ENCODE peak calls at places on chromosomes 13 and 19, in eight cellular contexts. J is WERI-Rb-1; N is thyroid gland; F is adrenal gland; O is GM23338; V is CD8-positive, alpha-beta T cell; D is fibroblast of lung; Y is lung. C is an unnamed sample. For H3K36me3, the result is how much of the 10 kb centered on the place peaks cover.

GRCh38 chr13:85825454-85825853 is 26.2 kb upstream of the SLITRK6 start:
- DNase-seq in J (no peak), N (no peak), F (no peak), O (no peak), V (no peak), D (no peak), Y (no peak), C (no peak)

GRCh38 chr19:6071840-6072239 is 38.5 kb downstream of the RFX2 start:
- DNase-seq in J (no peak), N (no peak), F (no peak), O (no peak), V (no peak), D (no peak), Y (peak), C (no peak)

GRCh38 chr19:33064117-33064777 is 441 bp downstream of the RHPN2 start:
- DNase-seq in J (peak), N (peak), F (peak), O (peak), V (peak), D (no peak), Y (peak), C (peak)

GRCh38 chr19:8259922-8260247 is 48.3 kb downstream of the CD320 start:
- DNase-seq in J (no peak), N (no peak), F (no peak), O (no peak), V (no peak), D (no peak), Y (no peak), C (no peak)

GRCh38 chr13:45448965-45449559 is 15.7 kb upstream of the COG3 start:
- DNase-seq in J (no peak), N (no peak), F (no peak), O (no peak), V (no peak), D (no peak), Y (no peak), C (no peak)

GRCh38 chr19:5992756-5993155 is 14.8 kb upstream of the RANBP3 start:
- DNase-seq in J (no peak), N (no peak), F (no peak), O (no peak), V (no peak), D (no peak), Y (no peak), C (no peak)

GRCh38 chr13:33135097-33135496 is 118.9 kb downstream of the KL start:
- DNase-seq in J (no peak), N (no peak), F (no peak), O (no peak), V (no peak), D (no peak), Y (no peak), C (no peak)

GRCh38 chr13:49319555-49320350 is 72.0 kb downstream of the CDADC1 start:
- DNase-seq in J (no peak), N (no peak), F (no peak), O (no peak), V (no peak), D (peak), Y (no peak), C (no peak)

GRCh38 chr13:98384739-98385138 is 192.2 kb downstream of the STK24 start:
- DNase-seq in J (no peak), N (peak), F (peak), O (no peak), V (no peak), D (peak), Y (no peak), C (no peak)

GRCh38 chr19:3603121-3603841 is 3.4 kb downstream of the TBXA2R start:
- DNase-seq in J (no peak), N (no peak), F (peak), O (no peak), V (no peak), D (no peak), Y (no peak), C (no peak)

GRCh38 chr19:54418030-54418929 is 3.0 kb downstream of the TTYH1 start:
- DNase-seq in J (no peak), N (no peak), F (peak), O (peak), V (no peak), D (no peak), Y (no peak), C (no peak)

GRCh38 chr19:35860818-35861639 is 4.3 kb downstream of the KIRREL2 start:
- DNase-seq in J (no peak), N (peak), F (no peak), O (peak), V (no peak), D (no peak), Y (no peak), C (no peak)

GRCh38 chr13:71624641-71625040 is 242.4 kb downstream of the DACH1 start:
- DNase-seq in J (peak), N (no peak), F (no peak), O (no peak), V (no peak), D (no peak), Y (no peak), C (peak)

GRCh38 chr13:82654143-82654542 is 1228.1 kb downstream of the SLITRK1 start:
- DNase-seq in J (no peak), N (no peak), F (no peak), O (no peak), V (no peak), D (no peak), Y (no peak), C (no peak)

GRCh38 chr13:33751151-33751550 is 66.8 kb upstream of the RFC3 start:
- DNase-seq in J (no peak), N (no peak), F (no peak), O (no peak), V (no peak), D (peak), Y (no peak), C (no peak)

GRCh38 chr13:92967923-92968322 is 258.7 kb upstream of the GPC6 start:
- DNase-seq in J (peak), N (no peak), F (no peak), O (peak), V (no peak), D (no peak), Y (no peak), C (no peak)

GRCh38 chr19:19642506-19643157 is 825 bp downstream of the GMIP start:
- DNase-seq in J (no peak), N (no peak), F (no peak), O (no peak), V (peak), D (no peak), Y (no peak), C (peak)

GRCh38 chr13:99812611-99813010 is 159.0 kb downstream of the ZIC5 start:
- DNase-seq in J (no peak), N (no peak), F (no peak), O (no peak), V (no peak), D (no peak), Y (no peak), C (no peak)

GRCh38 chr19:45825917-45826893 is 11.1 kb upstream of the RSPH6A start:
- DNase-seq in J (no peak), N (no peak), F (no peak), O (no peak), V (no peak), D (no peak), Y (no peak), C (no peak)

GRCh38 chr13:100244431-100244830 is 155.5 kb downstream of the PCCA start:
- DNase-seq in J (no peak), N (no peak), F (no peak), O (peak), V (no peak), D (no peak), Y (no peak), C (no peak)

GRCh38 chr13:111577429-111577828 is 257.0 kb downstream of the TEX29 start:
- DNase-seq in J (no peak), N (no peak), F (no peak), O (no peak), V (no peak), D (no peak), Y (no peak), C (no peak)

GRCh38 chr13:98986226-98986846 is 8.5 kb upstream of the DOCK9 start:
- DNase-seq in J (no peak), N (no peak), F (no peak), O (no peak), V (no peak), D (no peak), Y (no peak), C (no peak)

GRCh38 chr19:50480281-50481111 is 3.8 kb upstream of the GARIN5A start:
- DNase-seq in J (no peak), N (no peak), F (no peak), O (no peak), V (no peak), D (no peak), Y (no peak), C (no peak)

GRCh38 chr19:50485284-50485955 is 8.8 kb upstream of the GARIN5A start:
- DNase-seq in J (no peak), N (no peak), F (no peak), O (no peak), V (no peak), D (no peak), Y (no peak), C (no peak)

GRCh38 chr19:50481351-50482149 is 4.9 kb upstream of the GARIN5A start:
- DNase-seq in J (no peak), N (no peak), F (no peak), O (no peak), V (no peak), D (no peak), Y (no peak), C (no peak)

GRCh38 chr19:50482271-50482855 is 5.7 kb upstream of the GARIN5A start:
- DNase-seq in J (no peak), N (no peak), F (no peak), O (no peak), V (no peak), D (no peak), Y (no peak), C (no peak)

GRCh38 chr19:50482886-50483285 is 6.2 kb upstream of the GARIN5A start:
- DNase-seq in J (no peak), N (no peak), F (no peak), O (no peak), V (no peak), D (no peak), Y (no peak), C (no peak)
- TF ChIP-seq CTCF in J (no peak), N (no peak), F (no peak), O (no peak), V (no peak), D (no peak), Y (no peak), C (no peak)

GRCh38 chr19:43551399-43552197 is 18.6 kb downstream of the ZNF575 start:
- DNase-seq in J (no peak), N (no peak), F (no peak), O (no peak), V (no peak), D (no peak), Y (no peak), C (no peak)
- H3K36me3 ChIP-seq in J (half or more), N (under half), F (under half), O (under half), V (under half), D (under half), Y (under half), C (under half)

DNA sequence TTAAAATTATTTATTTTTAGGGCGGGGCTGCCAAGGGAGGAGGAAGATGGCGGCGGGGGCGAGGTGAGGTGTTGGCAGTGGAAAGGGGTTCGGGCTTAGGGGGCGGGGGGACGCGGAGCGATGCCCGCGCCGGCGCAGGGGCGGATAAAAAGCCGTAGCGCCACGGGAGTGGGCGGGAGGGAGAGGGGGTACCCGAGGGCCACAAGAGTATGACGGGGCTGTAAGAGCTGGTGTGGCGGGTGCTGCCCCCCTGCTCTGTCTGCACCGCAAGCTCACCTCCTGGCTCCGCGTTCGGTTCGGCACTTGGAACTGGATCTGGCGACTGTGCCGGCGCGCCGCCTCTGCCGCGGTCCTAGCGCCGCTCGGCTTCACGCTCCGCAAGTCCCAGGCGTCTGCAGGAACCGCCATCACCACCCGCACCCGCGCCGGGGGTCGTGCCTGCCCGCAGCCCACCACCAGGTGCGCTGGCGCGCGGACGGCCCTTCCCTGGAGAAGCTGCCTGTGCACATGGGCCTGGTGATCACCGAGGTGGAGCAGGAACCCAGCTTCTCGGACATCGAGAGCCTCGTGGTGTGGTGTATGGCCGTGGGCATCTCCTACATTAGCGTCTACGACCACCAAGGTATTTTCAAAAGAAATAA is 265.2 kb upstream of the SGCG start:
- DNase-seq in J (no peak), N (peak), F (peak), O (peak), V (no peak), D (peak), Y (peak), C (peak)
- TF ChIP-seq CTCF in J (no peak), N (no peak), F (no peak), O (peak), V (no peak), D (no peak), Y (no peak), C (no peak)

DNA sequence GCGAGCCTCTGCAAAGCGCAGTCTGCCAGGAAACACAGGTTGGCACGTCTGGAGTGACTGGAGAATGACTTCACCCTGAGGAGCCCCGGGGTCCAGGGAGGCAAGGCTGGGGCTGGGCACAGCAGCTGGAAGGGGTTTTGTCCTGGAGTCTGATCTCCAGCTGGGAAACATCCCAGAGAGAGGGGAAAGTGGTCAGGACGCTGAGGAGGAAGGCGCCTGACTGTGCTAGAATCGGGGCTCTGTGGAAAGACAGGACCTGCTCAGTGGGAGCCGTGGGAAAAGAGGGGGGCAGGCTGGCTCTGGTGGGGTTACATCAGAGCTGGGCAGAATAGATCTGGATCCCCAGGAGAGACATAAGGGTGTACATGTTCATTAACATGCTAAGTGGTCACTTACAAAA is 106.7 kb downstream of the COL4A1 start:
- DNase-seq in J (no peak), N (no peak), F (no peak), O (no peak), V (no peak), D (no peak), Y (no peak), C (no peak)
- H3K36me3 ChIP-seq in J (under half), N (under half), F (under half), O (under half), V (under half), D (under half), Y (under half), C (under half)